ENCODE peak calls at places on chromosomes 11 and 22, in eight cellular contexts. Y is lower lobe of right lung, A is adrenal gland, Z is mammary epithelial cell, B is colonic mucosa, J is uterus, W is astrocyte, V is neural progenitor cell. L is an unnamed sample. For H3K4me1, the result is how much of the 10 kb centered on the place peaks cover.

GRCh38 chr22:30754971-30755759 is 60.5 kb downstream of the OSBP2 start:
- DNase-seq in Y (no peak), A (peak), Z (peak), B (peak), J (peak), W (peak), V (peak), L (no peak)

GRCh38 chr11:28566643-28567042 is 458.5 kb downstream of the METTL15 start:
- DNase-seq in Y (peak), A (peak), Z (peak), B (peak), J (peak), W (peak), V (peak), L (peak)

GRCh38 chr11:134001596-134001995 is 44.8 kb upstream of the IGSF9B start:
- DNase-seq in Y (no peak), A (no peak), Z (no peak), B (no peak), J (no peak), W (no peak), V (no peak), L (no peak)

GRCh38 chr11:72924568-72925190 is 110.5 kb downstream of the ATG16L2 start:
- DNase-seq in Y (no peak), A (no peak), Z (peak), B (no peak), J (no peak), W (peak), V (no peak), L (no peak)

GRCh38 chr11:1810761-1811160 is 24.0 kb upstream of the SYT8 start:
- DNase-seq in Y (no peak), A (no peak), Z (no peak), B (no peak), J (no peak), W (no peak), V (no peak), L (no peak)

GRCh38 chr22:24594569-24595120 is 1.8 kb upstream of the LRRC75B start:
- DNase-seq in Y (peak), A (no peak), Z (no peak), B (no peak), J (no peak), W (no peak), V (no peak), L (no peak)

GRCh38 chr11:72591785-72592490 is 82.3 kb downstream of the PDE2A start:
- DNase-seq in Y (no peak), A (no peak), Z (no peak), B (no peak), J (no peak), W (no peak), V (no peak), L (no peak)

GRCh38 chr11:93525601-93526000 is 17.6 kb downstream of the SMCO4 start:
- DNase-seq in Y (no peak), A (peak), Z (no peak), B (no peak), J (no peak), W (peak), V (no peak), L (peak)

GRCh38 chr11:35367491-35367890 is 51.9 kb downstream of the SLC1A2 start:
- DNase-seq in Y (no peak), A (peak), Z (no peak), B (no peak), J (peak), W (peak), V (no peak), L (no peak)

GRCh38 chr22:17339095-17339693 is 30.1 kb upstream of the CECR2 start:
- DNase-seq in Y (no peak), A (no peak), Z (peak), B (no peak), J (no peak), W (no peak), V (no peak), L (peak)

GRCh38 chr11:101920992-101921391 is 4.7 kb upstream of the ANGPTL5 start:
- DNase-seq in Y (no peak), A (no peak), Z (no peak), B (no peak), J (no peak), W (no peak), V (no peak), L (no peak)

GRCh38 chr11:131099013-131099412 is 182.7 kb upstream of the SNX19 start:
- DNase-seq in Y (no peak), A (no peak), Z (peak), B (no peak), J (no peak), W (peak), V (no peak), L (no peak)

GRCh38 chr11:133968300-133968699 is 11.5 kb upstream of the IGSF9B start:
- DNase-seq in Y (no peak), A (no peak), Z (no peak), B (no peak), J (no peak), W (no peak), V (peak), L (no peak)

GRCh38 chr11:34483475-34483874 is 30.1 kb downstream of the ELF5 start:
- DNase-seq in Y (no peak), A (no peak), Z (no peak), B (no peak), J (no peak), W (no peak), V (no peak), L (no peak)

GRCh38 chr11:65262775-65263174 is 1.0 kb downstream of the POLA2 start:
- DNase-seq in Y (no peak), A (no peak), Z (no peak), B (no peak), J (no peak), W (no peak), V (no peak), L (no peak)

GRCh38 chr11:104891135-104891534 is 7.1 kb downstream of the CASP12 start:
- DNase-seq in Y (no peak), A (no peak), Z (no peak), B (no peak), J (no peak), W (peak), V (no peak), L (no peak)

GRCh38 chr11:43920598-43921419 is 21.6 kb upstream of the C11orf96 start:
- DNase-seq in Y (no peak), A (peak), Z (peak), B (no peak), J (peak), W (peak), V (no peak), L (peak)

GRCh38 chr11:111018571-111018970 is 227.0 kb upstream of the POU2AF2 start:
- DNase-seq in Y (no peak), A (no peak), Z (peak), B (no peak), J (no peak), W (no peak), V (no peak), L (no peak)

GRCh38 chr11:119361056-119361787 is 14.7 kb upstream of the MFRP start:
- DNase-seq in Y (peak), A (peak), Z (peak), B (no peak), J (peak), W (peak), V (peak), L (peak)

GRCh38 chr22:18000441-18001039 is 23.8 kb downstream of the MICAL3 start:
- DNase-seq in Y (no peak), A (no peak), Z (peak), B (peak), J (no peak), W (no peak), V (peak), L (peak)

GRCh38 chr11:120170741-120171261 is 32.9 kb upstream of the TRIM29 start:
- DNase-seq in Y (no peak), A (no peak), Z (no peak), B (no peak), J (no peak), W (no peak), V (no peak), L (no peak)

GRCh38 chr11:2012440-2012839 is 14.8 kb upstream of the H19 start:
- DNase-seq in Y (no peak), A (no peak), Z (no peak), B (no peak), J (no peak), W (no peak), V (no peak), L (no peak)

GRCh38 chr11:116481126-116481644 is 291.6 kb downstream of the BUD13 start:
- DNase-seq in Y (no peak), A (no peak), Z (no peak), B (no peak), J (no peak), W (no peak), V (no peak), L (no peak)

GRCh38 chr11:60206616-60207015 is 23.7 kb upstream of the MS4A6A start:
- DNase-seq in Y (no peak), A (no peak), Z (peak), B (no peak), J (no peak), W (no peak), V (no peak), L (no peak)

GRCh38 chr11:58675344-58676155 is 53.1 kb downstream of the CNTF start:
- DNase-seq in Y (peak), A (peak), Z (peak), B (peak), J (peak), W (peak), V (peak), L (peak)

GRCh38 chr22:20946080-20946986 is 20.7 kb upstream of the AIFM3 start:
- DNase-seq in Y (no peak), A (no peak), Z (no peak), B (no peak), J (no peak), W (peak), V (no peak), L (no peak)

GRCh38 chr22:43050995-43051394 is 36.0 kb upstream of the PACSIN2 start:
- DNase-seq in Y (no peak), A (no peak), Z (no peak), B (no peak), J (no peak), W (no peak), V (peak), L (no peak)

GRCh38 chr11:47453365-47453764 is 4.4 kb upstream of the RAPSN start:
- DNase-seq in Y (no peak), A (no peak), Z (no peak), B (no peak), J (no peak), W (no peak), V (no peak), L (no peak)

GRCh38 chr11:69587454-69588081 is 53.4 kb upstream of the CCND1 start:
- DNase-seq in Y (no peak), A (no peak), Z (peak), B (no peak), J (no peak), W (peak), V (no peak), L (no peak)

GRCh38 chr11:12111482-12112149 is 1.2 kb downstream of the MICAL2 start:
- DNase-seq in Y (no peak), A (no peak), Z (peak), B (no peak), J (no peak), W (no peak), V (peak), L (no peak)

GRCh38 chr11:12109591-12110196 is 696 bp upstream of the MICAL2 start:
- DNase-seq in Y (no peak), A (no peak), Z (peak), B (no peak), J (no peak), W (no peak), V (no peak), L (no peak)

GRCh38 chr11:12112150-12112520 is 1.7 kb downstream of the MICAL2 start:
- DNase-seq in Y (no peak), A (no peak), Z (peak), B (no peak), J (no peak), W (no peak), V (no peak), L (no peak)

GRCh38 chr11:12110201-12110713 is at the start of gene MICAL2:
- DNase-seq in Y (peak), A (peak), Z (peak), B (peak), J (peak), W (peak), V (peak), L (peak)

GRCh38 chr11:12110714-12111481 is 508 bp downstream of the MICAL2 start:
- DNase-seq in Y (peak), A (peak), Z (peak), B (peak), J (peak), W (no peak), V (peak), L (peak)
- H3K4me1 ChIP-seq in Y (under half), A (under half), Z (under half), B (under half), J (under half), W (under half), V (under half), L (under half)

GRCh38 chr22:36406721-36407120 is 19.0 kb upstream of the MYH9 start:
- DNase-seq in Y (no peak), A (peak), Z (no peak), B (no peak), J (no peak), W (no peak), V (no peak), L (no peak)

GRCh38 chr22:36411589-36412258 is 24.0 kb upstream of the MYH9 start:
- DNase-seq in Y (no peak), A (no peak), Z (no peak), B (peak), J (no peak), W (no peak), V (no peak), L (no peak)

GRCh38 chr22:36413022-36413770 is 25.4 kb upstream of the MYH9 start:
- DNase-seq in Y (no peak), A (peak), Z (no peak), B (no peak), J (no peak), W (no peak), V (no peak), L (no peak)

GRCh38 chr22:36409067-36409466 is 21.3 kb upstream of the MYH9 start:
- DNase-seq in Y (no peak), A (no peak), Z (no peak), B (no peak), J (no peak), W (no peak), V (no peak), L (no peak)

GRCh38 chr22:36409911-36410756 is 22.4 kb upstream of the MYH9 start:
- DNase-seq in Y (peak), A (peak), Z (peak), B (peak), J (peak), W (peak), V (peak), L (peak)
- H3K4me3 ChIP-seq in Y (peak), A (peak), Z (peak), B (peak), J (no peak), W (no peak), V (peak), L (peak)

GRCh38 chr22:46379301-46379930 is 43.9 kb downstream of the TRMU start:
- DNase-seq in Y (peak), A (no peak), Z (no peak), B (peak), J (no peak), W (no peak), V (no peak), L (no peak)

GRCh38 chr22:46381142-46381541 is 45.6 kb downstream of the TRMU start:
- DNase-seq in Y (no peak), A (peak), Z (peak), B (peak), J (no peak), W (peak), V (no peak), L (no peak)

GRCh38 chr22:46381731-46382130 is 46.2 kb downstream of the TRMU start:
- DNase-seq in Y (no peak), A (no peak), Z (no peak), B (no peak), J (no peak), W (no peak), V (no peak), L (no peak)

GRCh38 chr22:46380069-46380468 is 44.6 kb downstream of the TRMU start:
- DNase-seq in Y (no peak), A (no peak), Z (no peak), B (no peak), J (no peak), W (no peak), V (no peak), L (no peak)

GRCh38 chr22:46380581-46380980 is 45.1 kb downstream of the TRMU start:
- DNase-seq in Y (no peak), A (no peak), Z (no peak), B (no peak), J (no peak), W (no peak), V (no peak), L (no peak)
- H3K4me1 ChIP-seq in Y (under half), A (under half), Z (under half), B (under half), J (under half), W (under half), V (under half), L (under half)

GRCh38 chr11:63537293-63538101 is 889 bp downstream of the PLAAT4 start:
- DNase-seq in Y (no peak), A (peak), Z (no peak), B (no peak), J (peak), W (peak), V (no peak), L (peak)
- H3K4me3 ChIP-seq in Y (peak), A (peak), Z (no peak), B (peak), J (peak), W (peak), V (no peak), L (peak)

DNA sequence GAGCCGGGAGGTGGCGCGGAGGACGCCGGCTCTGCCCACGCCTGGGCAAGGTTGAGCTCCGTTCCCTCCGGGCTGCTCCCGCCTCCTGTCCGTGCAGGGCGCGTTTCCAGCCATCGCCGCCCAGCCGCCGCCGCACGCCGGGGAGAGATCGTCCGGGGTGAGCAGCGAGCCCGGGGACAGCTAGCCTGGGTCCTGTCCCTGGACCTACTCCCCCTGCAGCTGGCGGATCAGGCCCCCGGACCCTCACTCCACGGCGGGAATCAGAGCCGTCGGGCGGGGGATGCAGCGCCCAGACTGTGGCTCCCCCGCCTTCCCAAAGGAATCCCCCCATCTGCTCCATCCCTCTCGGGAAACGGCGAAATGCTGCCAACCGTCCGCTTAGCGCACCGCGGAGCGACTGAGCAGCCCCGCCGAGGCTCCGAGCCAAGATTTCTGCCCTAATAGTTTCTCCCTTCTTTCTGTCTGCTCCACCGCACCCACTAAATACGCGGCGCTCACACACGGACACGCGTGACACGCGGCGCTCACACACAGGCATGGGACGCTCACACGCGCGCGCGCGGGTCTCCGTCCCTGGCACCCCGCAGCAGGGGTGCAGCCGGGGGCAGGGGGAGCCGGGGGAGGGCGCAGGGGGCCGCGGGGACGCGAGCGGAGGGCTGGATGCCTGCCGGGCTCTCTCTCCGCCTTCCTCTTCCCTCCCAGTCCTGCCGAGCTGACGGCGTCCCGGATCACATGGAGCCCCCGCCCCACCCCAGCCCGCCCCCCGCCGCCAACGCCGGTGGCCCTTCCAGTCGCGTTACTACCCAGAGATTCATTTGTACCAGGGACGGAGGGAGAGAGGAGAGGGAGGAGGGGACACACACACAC is at the start of gene KCNJ5:
- DNase-seq in Y (peak), A (peak), Z (peak), B (peak), J (no peak), W (no peak), V (peak), L (peak)
- H3K4me1 ChIP-seq in Y (half or more), A (under half), Z (under half), B (under half), J (under half), W (under half), V (under half), L (under half)

GRCh38 chr11:114277637-114278341 is 18.4 kb upstream of the NNMT start:
- DNase-seq in Y (no peak), A (no peak), Z (no peak), B (no peak), J (no peak), W (no peak), V (no peak), L (no peak)

GRCh38 chr11:114280696-114281095 is 15.5 kb upstream of the NNMT start:
- DNase-seq in Y (peak), A (peak), Z (peak), B (peak), J (peak), W (peak), V (peak), L (peak)

GRCh38 chr11:114278342-114279065 is 17.7 kb upstream of the NNMT start:
- DNase-seq in Y (no peak), A (no peak), Z (no peak), B (no peak), J (no peak), W (no peak), V (no peak), L (no peak)

GRCh38 chr11:114281388-114281956 is 14.7 kb upstream of the NNMT start:
- DNase-seq in Y (no peak), A (no peak), Z (no peak), B (no peak), J (no peak), W (no peak), V (no peak), L (no peak)

GRCh38 chr11:114279778-114280532 is 16.2 kb upstream of the NNMT start:
- DNase-seq in Y (no peak), A (no peak), Z (peak), B (no peak), J (no peak), W (no peak), V (no peak), L (no peak)
- H3K4me3 ChIP-seq in Y (no peak), A (no peak), Z (no peak), B (no peak), J (no peak), W (no peak), V (no peak), L (no peak)

GRCh38 chr22:28826921-28827320 is 26.6 kb upstream of the XBP1 start:
- DNase-seq in Y (no peak), A (no peak), Z (no peak), B (no peak), J (no peak), W (no peak), V (no peak), L (no peak)

GRCh38 chr22:28820885-28821284 is 20.5 kb upstream of the XBP1 start:
- DNase-seq in Y (no peak), A (no peak), Z (no peak), B (no peak), J (no peak), W (no peak), V (no peak), L (no peak)

GRCh38 chr22:28821452-28821851 is 21.1 kb upstream of the XBP1 start:
- DNase-seq in Y (no peak), A (no peak), Z (no peak), B (no peak), J (no peak), W (no peak), V (no peak), L (no peak)

GRCh38 chr22:28819253-28820096 is 19.1 kb upstream of the XBP1 start:
- DNase-seq in Y (peak), A (no peak), Z (no peak), B (peak), J (no peak), W (no peak), V (no peak), L (no peak)

DNA sequence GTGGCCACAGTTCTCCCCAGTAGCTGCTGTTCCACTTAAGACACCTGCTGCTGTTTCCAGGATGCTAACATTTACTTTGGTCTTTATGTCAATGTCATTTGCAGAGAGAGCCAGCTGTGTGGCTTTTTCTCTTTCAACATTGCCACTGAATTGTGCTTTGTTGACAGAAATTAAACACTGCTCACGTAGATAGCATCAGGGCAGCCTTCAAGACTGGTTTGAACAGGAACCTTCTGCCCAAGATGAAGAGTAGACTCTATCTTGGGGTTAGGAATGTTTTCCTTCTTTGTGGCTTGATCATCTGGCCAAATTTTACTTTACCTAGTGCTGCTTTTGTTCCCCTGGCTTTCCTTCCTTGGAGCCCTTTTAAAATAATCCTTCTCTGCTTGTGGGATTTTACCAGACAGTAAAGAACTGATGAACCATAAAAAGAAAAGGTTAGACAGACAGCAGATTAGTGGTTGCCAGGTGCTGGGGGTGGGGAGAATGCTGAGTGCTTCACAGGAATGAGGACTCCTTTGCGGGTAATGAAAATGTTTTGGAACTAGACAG is 22.6 kb upstream of the XBP1 start:
- DNase-seq in Y (no peak), A (no peak), Z (no peak), B (peak), J (no peak), W (no peak), V (peak), L (no peak)
- H3K4me1 ChIP-seq in Y (under half), A (under half), Z (under half), B (under half), J (under half), W (under half), V (under half), L (under half)

L was measured in psoas muscle.